ENCODE peak calls at places on chromosomes 13 and 19, in five cellular contexts. S, P, B, K and Y are unnamed samples.

GRCh38 chr13:50448535-50448981 is 394.9 kb downstream of the DLEU7 start:
- DNase-seq in S (no peak), P (no peak), B (no peak), K (peak; percentile 72), Y (peak; percentile 95)

GRCh38 chr13:112879283-112879833 is 89.7 kb upstream of the MCF2L start:
- DNase-seq in S (no peak), P (no peak), B (no peak), K (no peak), Y (no peak)

GRCh38 chr19:13622727-13623126 is 116.4 kb upstream of the CACNA1A start:
- DNase-seq in S (no peak), P (no peak), B (no peak), K (peak; percentile 47), Y (no peak)

GRCh38 chr13:41858783-41859182 is 102.1 kb downstream of the VWA8 start:
- DNase-seq in S (no peak), P (no peak), B (no peak), K (no peak), Y (no peak)

GRCh38 chr19:35178701-35179100 is 24.2 kb downstream of the FXYD5 start:
- DNase-seq in S (no peak), P (peak; percentile 2), B (no peak), K (no peak), Y (no peak)

GRCh38 chr19:34480971-34481821 is at the start of gene WTIP:
- DNase-seq in S (no peak), P (peak; percentile 91), B (peak; percentile 74), K (no peak), Y (peak; percentile 92)

GRCh38 chr19:16023558-16023915 is 52.8 kb upstream of the TPM4 start:
- DNase-seq in S (no peak), P (no peak), B (no peak), K (no peak), Y (no peak)

GRCh38 chr19:43546581-43546980 is 13.6 kb downstream of the ZNF575 start:
- DNase-seq in S (no peak), P (no peak), B (no peak), K (no peak), Y (no peak)

GRCh38 chr13:65488606-65489005 is 1741.5 kb downstream of the PCDH9 start:
- DNase-seq in S (no peak), P (no peak), B (no peak), K (no peak), Y (no peak)

GRCh38 chr13:21420706-21421105 is 38.4 kb downstream of the ZDHHC20 start:
- DNase-seq in S (no peak), P (no peak), B (no peak), K (no peak), Y (peak; percentile 39)

GRCh38 chr19:664913-665443 is 2.0 kb upstream of the RNF126 start:
- DNase-seq in S (peak; percentile 58), P (peak; percentile 89), B (peak; percentile 56), K (peak; percentile 81), Y (peak; percentile 87)

GRCh38 chr19:47284324-47284899 is 9.7 kb downstream of the INAFM1 start:
- DNase-seq in S (peak; percentile 14), P (no peak), B (peak; percentile 72), K (peak; percentile 45), Y (peak; percentile 79)

GRCh38 chr13:43783820-43784219 is 3.0 kb downstream of the ENOX1 start:
- DNase-seq in S (no peak), P (no peak), B (peak; percentile 46), K (peak; percentile 91), Y (peak; percentile 70)

GRCh38 chr19:53540091-53540490 is 2.1 kb downstream of the ZNF331 start:
- DNase-seq in S (no peak), P (no peak), B (no peak), K (no peak), Y (no peak)

GRCh38 chr19:19260842-19261241 is 12.3 kb downstream of the TM6SF2 start:
- DNase-seq in S (no peak), P (no peak), B (no peak), K (no peak), Y (no peak)

GRCh38 chr13:111228262-111229144 is 91.9 kb upstream of the TEX29 start:
- DNase-seq in S (no peak), P (no peak), B (no peak), K (no peak), Y (no peak)

GRCh38 chr13:76812206-76812882 is 73.9 kb downstream of the KCTD12 start:
- DNase-seq in S (no peak), P (no peak), B (no peak), K (no peak), Y (no peak)

GRCh38 chr13:23671367-23671766 is 101.2 kb downstream of the TNFRSF19 start:
- DNase-seq in S (no peak), P (no peak), B (no peak), K (no peak), Y (no peak)

GRCh38 chr13:32932376-32932775 is 83.8 kb upstream of the KL start:
- DNase-seq in S (no peak), P (no peak), B (no peak), K (no peak), Y (no peak)

GRCh38 chr19:1408300-1409203 is 1.2 kb downstream of the DAZAP1 start:
- DNase-seq in S (no peak), P (peak; percentile 67), B (no peak), K (peak; percentile 24), Y (peak; percentile 75)

GRCh38 chr19:33754361-33754760 is 42.3 kb upstream of the KCTD15 start:
- DNase-seq in S (no peak), P (no peak), B (no peak), K (no peak), Y (no peak)

GRCh38 chr19:12783226-12783848 is 7.9 kb upstream of the JUNB start:
- DNase-seq in S (no peak), P (peak; percentile 65), B (peak; percentile 32), K (no peak), Y (no peak)

GRCh38 chr13:52827839-52828238 is 20.6 kb downstream of the PCDH8 start:
- DNase-seq in S (no peak), P (no peak), B (no peak), K (peak; percentile 15), Y (no peak)

GRCh38 chr19:6987850-6988249 is 33.4 kb downstream of the MBD3L2B start:
- DNase-seq in S (no peak), P (no peak), B (no peak), K (no peak), Y (no peak)